ENCODE peak calls at places on chromosomes 11 and 22, in ten cellular contexts. T is CD8-positive, alpha-beta T cell; G is cardiac fibroblast; R is choroid plexus epithelial cell; O is Peyer's patch; B is Calu3; P is AG09319; Y is fibroblast of the aortic adventitia; Z is Panc1; E is chondrocyte. F is an unnamed sample.

GRCh38 chr11:12397953-12398352 is 20.6 kb downstream of the PARVA start:
- DNase-seq in T (no peak), G (peak), R (peak), O (no peak), B (no peak), P (peak), Y (peak), Z (no peak), E (no peak), F (peak)

GRCh38 chr11:75558939-75559843 is 2.9 kb upstream of the SERPINH1 start:
- DNase-seq in T (no peak), G (peak), R (peak), O (no peak), B (no peak), P (peak), Y (peak), Z (no peak), E (no peak), F (peak)

GRCh38 chr11:9037046-9037780 is 33.4 kb upstream of the NRIP3 start:
- DNase-seq in T (no peak), G (no peak), R (no peak), O (no peak), B (no peak), P (no peak), Y (no peak), Z (no peak), E (no peak), F (no peak)

GRCh38 chr22:38843201-38843715 is 570 bp downstream of the NPTXR start:
- DNase-seq in T (peak), G (peak), R (peak), O (peak), B (peak), P (no peak), Y (peak), Z (no peak), E (no peak), F (peak)

GRCh38 chr11:59208956-59209355 is 3.8 kb downstream of the MPEG1 start:
- DNase-seq in T (no peak), G (no peak), R (peak), O (no peak), B (no peak), P (no peak), Y (no peak), Z (no peak), E (no peak), F (no peak)

GRCh38 chr11:85647604-85648299 is at the start of gene TMEM126A:
- DNase-seq in T (peak), G (peak), R (peak), O (peak), B (peak), P (no peak), Y (peak), Z (peak), E (peak), F (peak)

GRCh38 chr11:24755260-24755839 is 258.5 kb downstream of the LUZP2 start:
- DNase-seq in T (no peak), G (no peak), R (no peak), O (no peak), B (no peak), P (no peak), Y (no peak), Z (no peak), E (no peak), F (no peak)

GRCh38 chr11:129115652-129116585 is 76.2 kb downstream of the ARHGAP32 start:
- DNase-seq in T (no peak), G (peak), R (peak), O (no peak), B (no peak), P (peak), Y (peak), Z (no peak), E (no peak), F (peak)

GRCh38 chr11:119155733-119156492 is 7.1 kb downstream of the ABCG4 start:
- DNase-seq in T (no peak), G (no peak), R (no peak), O (peak), B (peak), P (no peak), Y (no peak), Z (no peak), E (no peak), F (no peak)

GRCh38 chr11:72584293-72584921 is 89.8 kb downstream of the PDE2A start:
- DNase-seq in T (peak), G (peak), R (no peak), O (peak), B (no peak), P (no peak), Y (peak), Z (no peak), E (peak), F (no peak)

GRCh38 chr22:37229012-37229804 is 14.9 kb downstream of the RAC2 start:
- DNase-seq in T (peak), G (peak), R (peak), O (peak), B (peak), P (peak), Y (peak), Z (peak), E (no peak), F (peak)

GRCh38 chr11:36469063-36469462 is 41.0 kb downstream of the TRAF6 start:
- DNase-seq in T (no peak), G (no peak), R (peak), O (no peak), B (no peak), P (no peak), Y (no peak), Z (no peak), E (no peak), F (peak)
- TF ChIP-seq CTCF in T (no peak), G (peak), R (peak), O (no peak), B (no peak), P (peak), Y (peak), Z (peak), E (peak), F (peak)

GRCh38 chr11:34198523-34198922 is 93.1 kb downstream of the NAT10 start:
- DNase-seq in T (peak), G (no peak), R (no peak), O (no peak), B (no peak), P (no peak), Y (no peak), Z (no peak), E (no peak), F (no peak)
- TF ChIP-seq CTCF in T (no peak), G (no peak), R (no peak), O (no peak), B (no peak), P (no peak), Y (no peak), Z (no peak), E (no peak), F (no peak)

GRCh38 chr11:69212121-69213110 is 56.7 kb downstream of the SMIM38 start:
- DNase-seq in T (no peak), G (no peak), R (peak), O (no peak), B (no peak), P (no peak), Y (peak), Z (no peak), E (no peak), F (no peak)
- TF ChIP-seq CTCF in T (no peak), G (peak), R (peak), O (no peak), B (no peak), P (peak), Y (peak), Z (no peak), E (peak), F (peak)

GRCh38 chr11:16764888-16765287 is 26.4 kb downstream of the C11orf58 start:
- DNase-seq in T (no peak), G (no peak), R (no peak), O (no peak), B (no peak), P (no peak), Y (no peak), Z (no peak), E (no peak), F (no peak)
- TF ChIP-seq CTCF in T (no peak), G (no peak), R (no peak), O (no peak), B (no peak), P (no peak), Y (no peak), Z (no peak), E (no peak), F (no peak)

GRCh38 chr22:47014946-47015345 is 252.5 kb downstream of the TBC1D22A start:
- DNase-seq in T (no peak), G (no peak), R (no peak), O (no peak), B (no peak), P (no peak), Y (no peak), Z (no peak), E (no peak), F (no peak)

GRCh38 chr22:47013861-47014635 is 251.6 kb downstream of the TBC1D22A start:
- DNase-seq in T (no peak), G (no peak), R (no peak), O (no peak), B (no peak), P (no peak), Y (no peak), Z (no peak), E (peak), F (no peak)

GRCh38 chr22:47014636-47014930 is 252.1 kb downstream of the TBC1D22A start:
- DNase-seq in T (no peak), G (no peak), R (no peak), O (no peak), B (no peak), P (no peak), Y (no peak), Z (no peak), E (no peak), F (no peak)

GRCh38 chr22:47011131-47011854 is 248.8 kb downstream of the TBC1D22A start:
- DNase-seq in T (no peak), G (no peak), R (no peak), O (no peak), B (no peak), P (no peak), Y (no peak), Z (no peak), E (no peak), F (no peak)

GRCh38 chr22:47012589-47013365 is 250.3 kb downstream of the TBC1D22A start:
- DNase-seq in T (no peak), G (peak), R (peak), O (no peak), B (no peak), P (no peak), Y (no peak), Z (no peak), E (no peak), F (no peak)
- TF ChIP-seq CTCF in T (no peak), G (peak), R (peak), O (no peak), B (no peak), P (no peak), Y (no peak), Z (no peak), E (peak), F (peak)

F was measured in HFFc6.